ENCODE peak calls at places on chromosomes 11 and 22, in five cellular contexts. E is HCT116; H is CD4-positive, alpha-beta memory T cell; T is keratinocyte; Z is H7. W is an unnamed sample. For H3K36me3, the result is how much of the 10 kb centered on the place peaks cover.

GRCh38 chr11:123659311-123659710 is 4.9 kb upstream of the SCN3B start:
- DNase-seq in Z (no peak), T (no peak), H (no peak), E (no peak), W (no peak)

GRCh38 chr11:18013790-18014507 is 1.1 kb upstream of the SERGEF start:
- DNase-seq in T (no peak), Z (peak), H (no peak), E (no peak), W (peak)

GRCh38 chr11:44080951-44081350 is 14.5 kb upstream of the EXT2 start:
- DNase-seq in H (no peak), T (no peak), E (no peak), Z (no peak), W (no peak)

GRCh38 chr11:47148903-47149535 is 27.7 kb downstream of the ARFGAP2 start:
- DNase-seq in Z (no peak), E (no peak), T (no peak), H (no peak), W (no peak)

GRCh38 chr11:106480581-106481185 is 403.2 kb downstream of the AASDHPPT start:
- DNase-seq in T (no peak), H (no peak), E (no peak), Z (no peak), W (peak)

GRCh38 chr11:18692941-18693760 is 5.4 kb upstream of the TMEM86A start:
- DNase-seq in H (no peak), Z (no peak), T (no peak), E (no peak), W (no peak)

GRCh38 chr22:32788884-32789624 is 12.5 kb upstream of the TIMP3 start:
- DNase-seq in H (no peak), E (no peak), Z (no peak), T (no peak), W (no peak)

GRCh38 chr11:3989251-3989650 is 105.3 kb upstream of the RRM1 start:
- DNase-seq in T (no peak), H (no peak), Z (peak), E (no peak), W (peak)

GRCh38 chr11:2553886-2554285 is 109.1 kb downstream of the KCNQ1 start:
- DNase-seq in E (no peak), H (no peak), T (no peak), Z (no peak), W (no peak)

GRCh38 chr11:76702378-76703128 is 32.0 kb upstream of the LRRC32 start:
- DNase-seq in E (no peak), H (no peak), Z (no peak), T (no peak), W (no peak)

GRCh38 chr11:34299284-34299961 is 58.4 kb downstream of the ABTB2 start:
- DNase-seq in E (no peak), Z (no peak), H (no peak), T (no peak), W (peak)

GRCh38 chr22:49574205-49574604 is 253.5 kb downstream of the BRD1 start:
- DNase-seq in E (no peak), H (no peak), Z (peak), T (no peak), W (no peak)

GRCh38 chr11:64692764-64693331 is 30.1 kb downstream of the NRXN2 start:
- DNase-seq in H (no peak), Z (no peak), E (no peak), T (no peak), W (peak)

GRCh38 chr11:86291466-86292262 is 10.4 kb upstream of the HIKESHI start:
- DNase-seq in E (peak), H (peak), T (no peak), Z (peak), W (peak)

GRCh38 chr11:9815486-9816136 is 151.7 kb downstream of the SWAP70 start:
- DNase-seq in E (no peak), H (no peak), T (no peak), Z (no peak), W (no peak)

GRCh38 chr11:83033972-83034672 is 37.6 kb downstream of the RAB30 start:
- DNase-seq in Z (no peak), E (no peak), T (no peak), H (no peak), W (peak)

GRCh38 chr11:76672431-76673163 is 2.0 kb upstream of the LRRC32 start:
- DNase-seq in H (peak), T (no peak), E (no peak), Z (no peak), W (no peak)

GRCh38 chr11:122187373-122188165 is 71.6 kb upstream of the BLID start:
- DNase-seq in Z (no peak), E (peak), T (no peak), H (no peak), W (no peak)

GRCh38 chr22:37161442-37161841 is 11.7 kb upstream of the IL2RB start:
- DNase-seq in E (peak), T (no peak), Z (peak), H (no peak), W (peak)

GRCh38 chr11:59801981-59802638 is 8.5 kb downstream of the MRPL16 start:
- DNase-seq in H (no peak), Z (peak), T (no peak), E (no peak), W (peak)

GRCh38 chr22:48895831-48896765 is 931.6 kb downstream of the BRD1 start:
- DNase-seq in Z (peak), E (no peak), H (no peak), T (no peak), W (no peak)

GRCh38 chr11:36288442-36289225 is 590 bp downstream of the COMMD9 start:
- DNase-seq in Z (no peak), H (no peak), T (no peak), E (no peak), W (no peak)

GRCh38 chr22:29520851-29521250 is 32.7 kb downstream of the THOC5 start:
- DNase-seq in E (no peak), T (no peak), Z (no peak), H (no peak), W (no peak)

GRCh38 chr11:19511066-19511412 is 201.6 kb upstream of the NAV2 start:
- DNase-seq in E (no peak), Z (no peak), T (no peak), H (no peak), W (no peak)

GRCh38 chr11:111194789-111195188 is 50.7 kb upstream of the POU2AF2 start:
- DNase-seq in H (no peak), T (no peak), E (no peak), Z (no peak), W (no peak)

GRCh38 chr11:2270322-2271076 is at the start of gene ASCL2:
- DNase-seq in T (no peak), H (no peak), E (no peak), Z (peak), W (peak)

GRCh38 chr11:6927030-6927617 is 898 bp downstream of the ZNF215 start:
- DNase-seq in Z (no peak), H (no peak), T (no peak), E (peak), W (peak)

DNA sequence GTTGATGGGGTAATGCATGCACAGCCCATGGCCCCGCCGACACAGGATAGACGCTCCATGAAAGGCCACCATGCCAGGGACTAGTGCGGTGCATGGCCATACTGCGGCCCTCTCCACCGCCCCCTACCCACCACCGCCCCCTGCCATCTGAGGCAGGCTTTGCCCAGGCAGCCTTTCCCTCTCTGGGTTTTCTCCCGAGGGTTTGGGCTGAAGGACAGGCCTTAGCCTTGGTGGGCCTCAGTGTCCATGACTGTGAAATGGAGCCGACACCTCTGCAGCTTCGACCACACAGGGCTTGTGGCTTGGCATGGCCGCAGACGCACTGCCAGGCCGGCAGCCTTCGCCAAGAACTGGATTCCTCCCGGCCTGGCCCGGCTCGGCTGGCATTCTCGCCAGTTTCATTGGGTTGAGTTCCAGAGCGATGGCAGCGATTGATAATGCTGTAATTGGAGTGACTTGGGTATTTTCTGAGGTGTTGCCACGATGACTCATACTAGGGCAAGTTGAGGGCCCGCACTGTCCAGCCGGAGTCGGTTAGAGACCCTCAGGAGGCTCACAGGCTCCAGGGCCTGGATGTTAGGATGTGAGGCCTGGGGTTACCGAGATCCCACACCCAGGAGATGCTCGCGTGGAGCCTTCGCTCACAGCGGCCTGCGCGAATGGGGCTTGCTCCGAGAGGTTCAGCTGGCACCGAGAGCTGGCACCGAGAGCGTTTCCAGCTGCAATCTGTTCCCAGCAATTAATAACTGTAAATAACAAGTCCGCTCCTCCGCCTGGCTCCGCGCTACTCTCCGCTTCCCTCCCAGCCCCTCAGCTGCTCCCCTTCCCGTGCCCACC is 111.2 kb downstream of the WNT7B start:
- DNase-seq in H (no peak), E (no peak), Z (peak), T (no peak), W (peak)
- H3K36me3 ChIP-seq in H (under half), E (under half), Z (under half), T (under half), W (under half)

DNA sequence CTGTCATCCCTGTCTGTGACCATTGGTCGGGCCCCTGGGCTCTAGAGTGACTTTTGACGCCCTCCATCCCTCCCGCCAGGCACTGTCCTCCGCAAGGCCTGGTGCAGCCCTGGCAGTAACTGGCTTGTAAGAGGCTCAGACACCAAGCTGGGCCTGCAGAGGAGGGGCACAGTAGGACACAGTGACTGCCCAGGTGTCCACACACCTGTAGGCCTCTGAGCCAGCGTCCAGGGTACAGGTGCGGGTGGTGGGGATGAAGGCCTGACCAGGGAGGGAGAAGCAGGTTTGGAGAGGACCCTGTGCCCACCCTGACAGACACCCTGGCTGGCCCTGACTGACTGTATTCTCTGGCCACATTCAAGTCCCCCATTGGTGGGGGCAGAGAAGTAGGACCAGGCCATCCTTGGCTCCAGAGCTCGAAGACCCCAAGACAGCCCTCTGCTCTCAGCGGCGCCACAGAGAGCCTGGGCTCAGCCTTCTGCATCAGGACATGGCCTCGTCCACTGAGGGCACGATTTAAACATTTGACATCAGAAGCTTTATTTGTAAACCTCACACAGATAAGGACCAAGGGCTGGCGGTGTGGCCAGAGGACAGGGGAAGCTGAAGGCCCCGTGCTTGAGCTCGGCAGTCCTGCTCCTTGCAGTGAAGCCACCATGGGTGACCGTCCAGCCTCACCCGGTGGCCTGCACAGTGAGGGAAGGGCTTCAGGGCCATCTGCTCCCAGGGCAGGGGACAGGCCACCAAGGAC is 31.4 kb downstream of the PPIL2 start:
- DNase-seq in H (no peak), T (no peak), Z (no peak), E (no peak), W (no peak)
- H3K36me3 ChIP-seq in H (under half), T (under half), Z (under half), E (under half), W (under half)

GRCh38 chr22:26503758-26504157 is 8.5 kb downstream of the TFIP11 start:
- DNase-seq in T (no peak), H (no peak), E (no peak), Z (no peak), W (no peak)

GRCh38 chr22:26512149-26512793 is at the start of gene TFIP11:
- DNase-seq in Z (peak), E (peak), H (peak), T (peak), W (peak)

GRCh38 chr22:26502688-26503561 is 9.3 kb downstream of the TFIP11 start:
- DNase-seq in Z (peak), H (peak), E (no peak), T (no peak), W (peak)

GRCh38 chr22:26513852-26514251 is 1.6 kb upstream of the TFIP11 start:
- DNase-seq in E (no peak), H (no peak), T (no peak), Z (no peak), W (no peak)

DNA sequence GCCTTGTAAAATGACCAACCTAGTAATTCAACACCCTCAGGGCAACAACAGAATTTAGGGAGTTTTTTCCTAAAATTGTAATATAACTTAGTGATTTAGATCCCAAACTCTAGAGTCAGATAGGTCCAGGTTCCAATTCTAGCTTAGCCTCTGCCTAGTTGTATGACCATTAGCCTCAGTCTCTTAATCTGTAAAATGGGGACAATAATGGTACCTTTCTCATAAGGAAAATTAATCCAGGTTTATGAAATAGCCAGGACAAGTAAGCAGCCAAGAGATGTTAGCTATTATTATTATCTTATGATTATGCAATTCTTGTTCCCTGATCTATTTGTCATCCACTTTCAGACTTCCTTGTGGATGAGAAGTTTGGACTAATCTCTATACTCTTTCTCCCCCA is 4.1 kb downstream of the TFIP11 start:
- DNase-seq in Z (no peak), T (no peak), E (no peak), H (no peak), W (no peak)
- H3K36me3 ChIP-seq in Z (under half), T (under half), E (under half), H (half or more), W (under half)

GRCh38 chr11:67521924-67522323 is 1.3 kb downstream of the CABP2 start:
- DNase-seq in T (no peak), E (no peak), Z (no peak), H (no peak), W (no peak)

GRCh38 chr11:67522338-67522737 is 908 bp downstream of the CABP2 start:
- DNase-seq in T (no peak), H (no peak), E (no peak), Z (peak), W (no peak)

GRCh38 chr11:67523556-67524479 is 572 bp upstream of the CABP2 start:
- DNase-seq in E (no peak), Z (peak), T (no peak), H (no peak), W (no peak)

GRCh38 chr11:67522844-67523555 is at the start of gene CABP2:
- DNase-seq in T (no peak), E (no peak), Z (peak), H (no peak), W (no peak)

DNA sequence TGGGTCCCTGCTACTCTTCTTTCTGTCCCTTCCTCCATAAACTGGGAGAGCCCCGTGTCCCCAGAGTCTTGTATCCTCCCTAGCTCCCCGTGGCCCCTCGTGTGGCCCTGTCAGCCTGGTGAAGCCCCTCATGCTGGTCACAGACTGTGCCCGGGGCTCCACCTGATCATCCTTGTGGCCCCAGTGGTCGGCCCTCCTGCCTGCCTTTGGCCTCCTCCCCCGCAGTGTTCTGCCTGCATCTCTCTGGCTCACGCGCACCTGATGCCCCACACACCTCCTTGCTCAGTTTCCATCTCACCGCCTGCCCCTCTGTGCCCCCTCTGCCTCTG is 1.2 kb upstream of the CABP2 start:
- DNase-seq in Z (no peak), T (no peak), E (no peak), H (no peak), W (no peak)
- H3K36me3 ChIP-seq in Z (under half), T (under half), E (under half), H (under half), W (under half)

GRCh38 chr11:75406338-75406777 is 7.0 kb downstream of the RPS3 start:
- DNase-seq in E (no peak), H (no peak), Z (no peak), T (no peak), W (no peak)
- H3K36me3 ChIP-seq in E (half or more), H (half or more), Z (half or more), T (half or more), W (half or more)

GRCh38 chr11:45511566-45511965 is 153.9 kb downstream of the CHST1 start:
- DNase-seq in Z (no peak), H (no peak), E (no peak), T (no peak), W (no peak)
- H3K36me3 ChIP-seq in Z (under half), H (under half), E (under half), T (under half), W (under half)

GRCh38 chr11:27912916-27913315 is 195.0 kb downstream of the KIF18A start:
- DNase-seq in T (no peak), Z (no peak), E (no peak), H (no peak), W (no peak)

GRCh38 chr11:27910186-27910941 is 197.6 kb downstream of the KIF18A start:
- DNase-seq in E (no peak), T (peak), H (no peak), Z (no peak), W (no peak)

GRCh38 chr11:27916541-27917100 is 191.3 kb downstream of the KIF18A start:
- DNase-seq in T (no peak), H (no peak), E (no peak), Z (no peak), W (no peak)

GRCh38 chr11:27914080-27914479 is 193.9 kb downstream of the KIF18A start:
- DNase-seq in E (no peak), H (no peak), Z (no peak), T (no peak), W (no peak)

GRCh38 chr11:27913650-27914049 is 194.3 kb downstream of the KIF18A start:
- DNase-seq in Z (no peak), H (no peak), E (no peak), T (no peak), W (no peak)
- H3K36me3 ChIP-seq in Z (under half), H (under half), E (under half), T (under half), W (under half)

DNA sequence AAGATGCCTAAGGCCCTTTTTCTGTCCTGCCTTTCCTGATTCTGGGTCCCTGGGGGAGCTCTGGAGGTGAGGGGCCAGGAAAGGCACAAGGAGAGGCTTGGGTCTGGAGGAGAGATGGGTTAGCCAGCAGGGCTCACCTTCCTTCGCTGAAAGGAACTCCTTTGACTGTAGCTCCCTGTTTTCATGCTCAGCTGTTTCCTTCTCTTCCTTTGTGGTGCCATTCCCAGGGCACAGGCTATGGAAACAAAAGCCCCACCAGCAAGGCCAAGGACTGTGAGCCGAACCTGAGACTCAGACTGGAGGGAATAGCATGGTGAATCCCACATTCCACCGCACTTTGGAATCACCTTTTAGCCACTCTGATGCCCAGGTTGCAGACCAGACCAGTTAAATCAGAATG is 10.5 kb downstream of the SLC43A3 start:
- DNase-seq in E (no peak), Z (no peak), H (no peak), T (no peak), W (no peak)
- H3K36me3 ChIP-seq in E (under half), Z (under half), H (under half), T (half or more), W (under half)

W was measured in GM23338.